ENCODE peak calls at places on chromosomes 16 and 17, in six cellular contexts. One of them, this sample, is unnamed. For H3K4me1, the result is how much of the 10 kb centered on the place peaks cover.

GRCh38 chr16:83890359-83890758 is 8.6 kb upstream of the MLYCD start:
- DNase-seq in vagina: no peak
- DNase-seq in SK-N-SH: no peak
- DNase-seq in cardiac muscle cell: no peak
- DNase-seq in prostate gland: no peak
- DNase-seq in sigmoid colon: no peak
- DNase-seq in this sample: no peak

GRCh38 chr17:79747508-79748295 is 17.0 kb downstream of the ENPP7 start:
- DNase-seq in sigmoid colon: no peak
- DNase-seq in cardiac muscle cell: no peak
- DNase-seq in SK-N-SH: peak
- DNase-seq in prostate gland: no peak
- DNase-seq in vagina: no peak
- DNase-seq in this sample: no peak

GRCh38 chr17:58083491-58084316 is 485 bp downstream of the DYNLL2 start:
- DNase-seq in sigmoid colon: peak
- DNase-seq in vagina: peak
- DNase-seq in cardiac muscle cell: peak
- DNase-seq in SK-N-SH: peak
- DNase-seq in prostate gland: peak
- DNase-seq in this sample: peak

GRCh38 chr17:48539177-48539576 is 5.7 kb downstream of the HOXB2 start:
- DNase-seq in SK-N-SH: no peak
- DNase-seq in cardiac muscle cell: peak
- DNase-seq in sigmoid colon: no peak
- DNase-seq in vagina: no peak
- DNase-seq in prostate gland: no peak
- DNase-seq in this sample: no peak

GRCh38 chr16:85171809-85172464 is 59.7 kb upstream of the CIBAR2 start:
- DNase-seq in cardiac muscle cell: no peak
- DNase-seq in sigmoid colon: no peak
- DNase-seq in SK-N-SH: peak
- DNase-seq in vagina: no peak
- DNase-seq in prostate gland: no peak
- DNase-seq in this sample: no peak

GRCh38 chr17:32955155-32955554 is 27.2 kb downstream of the TMEM98 start:
- DNase-seq in SK-N-SH: no peak
- DNase-seq in sigmoid colon: no peak
- DNase-seq in prostate gland: no peak
- DNase-seq in cardiac muscle cell: no peak
- DNase-seq in vagina: no peak
- DNase-seq in this sample: no peak

GRCh38 chr17:489758-490329 is 137.2 kb upstream of the RPH3AL start:
- DNase-seq in SK-N-SH: peak
- DNase-seq in vagina: no peak
- DNase-seq in prostate gland: no peak
- DNase-seq in sigmoid colon: peak
- DNase-seq in cardiac muscle cell: peak
- DNase-seq in this sample: peak

GRCh38 chr17:41812176-41813038 is at the start of gene FKBP10:
- DNase-seq in prostate gland: peak
- DNase-seq in cardiac muscle cell: peak
- DNase-seq in sigmoid colon: peak
- DNase-seq in vagina: no peak
- DNase-seq in SK-N-SH: peak
- DNase-seq in this sample: peak

GRCh38 chr16:1532771-1533170 is 695 bp upstream of the TMEM204 start:
- DNase-seq in sigmoid colon: no peak
- DNase-seq in cardiac muscle cell: no peak
- DNase-seq in prostate gland: no peak
- DNase-seq in vagina: no peak
- DNase-seq in SK-N-SH: no peak
- DNase-seq in this sample: no peak

GRCh38 chr17:15651583-15652110 is 32.1 kb upstream of the FBXW10B start:
- DNase-seq in sigmoid colon: peak
- DNase-seq in prostate gland: peak
- DNase-seq in SK-N-SH: peak
- DNase-seq in vagina: no peak
- DNase-seq in cardiac muscle cell: peak
- DNase-seq in this sample: no peak

GRCh38 chr17:76458580-76459490 is 5.9 kb upstream of the UBE2O start:
- DNase-seq in SK-N-SH: peak
- DNase-seq in prostate gland: no peak
- DNase-seq in vagina: no peak
- DNase-seq in sigmoid colon: no peak
- DNase-seq in cardiac muscle cell: peak
- DNase-seq in this sample: no peak

GRCh38 chr16:59540621-59541020 is 806.5 kb upstream of the GOT2 start:
- DNase-seq in vagina: no peak
- DNase-seq in cardiac muscle cell: no peak
- DNase-seq in sigmoid colon: no peak
- DNase-seq in SK-N-SH: no peak
- DNase-seq in prostate gland: no peak
- DNase-seq in this sample: no peak

GRCh38 chr17:73638556-73638955 is 5.7 kb downstream of the SDK2 start:
- DNase-seq in prostate gland: no peak
- DNase-seq in SK-N-SH: peak
- DNase-seq in sigmoid colon: no peak
- DNase-seq in vagina: no peak
- DNase-seq in cardiac muscle cell: no peak
- DNase-seq in this sample: no peak

GRCh38 chr17:80781188-80781577 is 210.5 kb upstream of the CHMP6 start:
- DNase-seq in SK-N-SH: no peak
- DNase-seq in vagina: no peak
- DNase-seq in sigmoid colon: peak
- DNase-seq in cardiac muscle cell: no peak
- DNase-seq in prostate gland: no peak
- DNase-seq in this sample: no peak

GRCh38 chr16:87419971-87420370 is 27.8 kb downstream of the MAP1LC3B start:
- DNase-seq in prostate gland: no peak
- DNase-seq in sigmoid colon: peak
- DNase-seq in vagina: no peak
- DNase-seq in cardiac muscle cell: no peak
- DNase-seq in SK-N-SH: no peak
- DNase-seq in this sample: no peak

GRCh38 chr17:7838291-7839075 is 4.5 kb downstream of the KDM6B start:
- DNase-seq in sigmoid colon: peak
- DNase-seq in cardiac muscle cell: peak
- DNase-seq in vagina: no peak
- DNase-seq in prostate gland: no peak
- DNase-seq in SK-N-SH: peak
- DNase-seq in this sample: no peak

GRCh38 chr16:57801098-57801855 is 1.0 kb downstream of the KIFC3 start:
- DNase-seq in sigmoid colon: no peak
- DNase-seq in vagina: no peak
- DNase-seq in SK-N-SH: peak
- DNase-seq in cardiac muscle cell: peak
- DNase-seq in prostate gland: no peak
- DNase-seq in this sample: no peak

GRCh38 chr16:2365895-2366294 is 25.4 kb upstream of the ABCA3 start:
- DNase-seq in sigmoid colon: no peak
- DNase-seq in cardiac muscle cell: peak
- DNase-seq in SK-N-SH: no peak
- DNase-seq in vagina: no peak
- DNase-seq in prostate gland: no peak
- DNase-seq in this sample: no peak

GRCh38 chr17:58691701-58692238 is at the start of gene TEX14:
- DNase-seq in sigmoid colon: no peak
- DNase-seq in prostate gland: no peak
- DNase-seq in cardiac muscle cell: no peak
- DNase-seq in SK-N-SH: no peak
- DNase-seq in vagina: no peak
- DNase-seq in this sample: no peak

GRCh38 chr17:19404264-19404663 is 6.8 kb upstream of the RNF112 start:
- DNase-seq in prostate gland: no peak
- DNase-seq in SK-N-SH: no peak
- DNase-seq in cardiac muscle cell: no peak
- DNase-seq in vagina: no peak
- DNase-seq in sigmoid colon: no peak
- DNase-seq in this sample: no peak

GRCh38 chr17:6102615-6103014 is 32.4 kb downstream of the WSCD1 start:
- DNase-seq in sigmoid colon: no peak
- DNase-seq in prostate gland: no peak
- DNase-seq in SK-N-SH: no peak
- DNase-seq in cardiac muscle cell: no peak
- DNase-seq in vagina: no peak
- DNase-seq in this sample: no peak

GRCh38 chr16:17346441-17346773 is 124.4 kb downstream of the XYLT1 start:
- DNase-seq in vagina: no peak
- DNase-seq in prostate gland: no peak
- DNase-seq in SK-N-SH: no peak
- DNase-seq in sigmoid colon: no peak
- DNase-seq in cardiac muscle cell: no peak
- DNase-seq in this sample: no peak
- H3K4me1 ChIP-seq in vagina: half or more
- H3K4me1 ChIP-seq in prostate gland: under half
- H3K4me1 ChIP-seq in SK-N-SH: under half
- H3K4me1 ChIP-seq in sigmoid colon: half or more
- H3K4me1 ChIP-seq in cardiac muscle cell: under half
- H3K4me1 ChIP-seq in this sample: half or more

DNA sequence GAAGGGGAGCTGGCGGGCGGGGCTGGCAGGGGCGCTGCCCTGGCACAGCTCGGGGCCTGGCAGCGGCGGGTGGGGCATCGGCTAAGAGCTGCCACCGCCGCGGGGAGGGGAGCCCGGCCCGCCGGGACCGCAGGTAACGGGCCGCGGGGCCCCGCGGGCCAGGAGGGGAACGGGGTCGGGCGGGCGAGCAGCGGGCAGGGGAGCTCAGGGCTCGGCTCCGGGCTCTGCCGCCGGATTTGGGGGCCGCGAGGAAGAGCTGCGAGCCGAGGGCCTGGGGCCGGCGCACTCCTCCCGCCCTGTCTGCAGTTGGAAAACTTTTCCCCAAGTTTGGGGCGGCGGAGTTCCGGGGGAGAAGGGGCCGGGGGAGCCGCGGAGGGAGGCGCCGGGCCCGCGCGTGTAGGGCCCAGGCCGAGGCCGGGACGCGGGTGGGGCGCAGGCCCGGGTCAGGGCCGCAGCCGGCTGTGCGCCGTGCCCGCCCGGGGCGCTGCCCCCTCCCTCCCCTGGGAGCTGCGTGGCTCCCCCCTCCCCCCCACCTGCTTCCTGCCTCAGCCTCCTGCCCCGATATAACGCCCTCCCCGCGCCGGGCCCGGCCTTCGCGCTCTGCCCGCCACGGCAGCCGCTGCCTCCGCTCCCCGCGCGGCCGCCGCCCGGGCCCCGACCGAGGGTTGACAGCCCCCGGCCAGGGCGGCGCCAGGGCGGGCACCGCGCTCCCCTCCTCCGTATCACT is 754 bp downstream of the HIC1 start:
- DNase-seq in cardiac muscle cell: peak
- DNase-seq in vagina: no peak
- DNase-seq in sigmoid colon: peak
- DNase-seq in prostate gland: no peak
- DNase-seq in SK-N-SH: no peak
- DNase-seq in this sample: no peak
- H3K4me3 ChIP-seq in cardiac muscle cell: peak
- H3K4me3 ChIP-seq in vagina: peak
- H3K4me3 ChIP-seq in sigmoid colon: peak
- H3K4me3 ChIP-seq in prostate gland: peak
- H3K4me3 ChIP-seq in SK-N-SH: peak
- H3K4me3 ChIP-seq in this sample: peak

GRCh38 chr17:78360371-78361226 is 722 bp upstream of the SOCS3 start:
- DNase-seq in cardiac muscle cell: peak
- DNase-seq in prostate gland: peak
- DNase-seq in vagina: no peak
- DNase-seq in sigmoid colon: peak
- DNase-seq in SK-N-SH: peak
- DNase-seq in this sample: peak

GRCh38 chr17:78362232-78362631 is 2.4 kb upstream of the SOCS3 start:
- DNase-seq in vagina: no peak
- DNase-seq in prostate gland: no peak
- DNase-seq in sigmoid colon: no peak
- DNase-seq in cardiac muscle cell: no peak
- DNase-seq in SK-N-SH: no peak
- DNase-seq in this sample: peak

GRCh38 chr17:78362671-78363070 is 2.8 kb upstream of the SOCS3 start:
- DNase-seq in prostate gland: no peak
- DNase-seq in vagina: no peak
- DNase-seq in cardiac muscle cell: no peak
- DNase-seq in sigmoid colon: no peak
- DNase-seq in SK-N-SH: no peak
- DNase-seq in this sample: no peak

GRCh38 chr17:78359936-78360370 is at the start of gene SOCS3:
- DNase-seq in prostate gland: peak
- DNase-seq in sigmoid colon: peak
- DNase-seq in cardiac muscle cell: peak
- DNase-seq in vagina: no peak
- DNase-seq in SK-N-SH: peak
- DNase-seq in this sample: peak

DNA sequence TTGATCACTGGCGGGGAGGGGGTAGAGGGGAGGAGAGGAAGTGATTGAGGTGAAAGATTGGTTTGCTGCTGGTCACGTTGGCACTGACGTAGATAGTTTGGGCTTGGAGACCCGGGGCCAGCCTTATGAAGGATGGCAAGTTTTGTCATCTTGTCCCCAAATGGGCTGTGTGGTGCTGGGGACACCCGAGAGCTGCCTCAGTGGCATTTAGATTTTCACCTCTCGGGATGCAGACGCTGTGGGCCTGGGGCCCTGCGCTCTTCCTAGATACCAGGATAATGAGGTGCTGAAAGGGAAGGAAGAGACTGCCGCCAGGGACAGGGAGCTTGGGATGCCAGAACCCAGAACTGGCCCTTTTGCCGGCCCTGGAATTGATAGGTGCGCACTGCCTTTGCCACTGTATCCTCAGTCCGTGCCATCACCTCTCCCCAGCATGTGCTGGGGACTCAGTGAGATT is 1.4 kb upstream of the SOCS3 start:
- DNase-seq in vagina: no peak
- DNase-seq in SK-N-SH: peak
- DNase-seq in prostate gland: no peak
- DNase-seq in sigmoid colon: no peak
- DNase-seq in cardiac muscle cell: no peak
- DNase-seq in this sample: no peak
- H3K4me1 ChIP-seq in vagina: under half
- H3K4me1 ChIP-seq in SK-N-SH: under half
- H3K4me1 ChIP-seq in prostate gland: under half
- H3K4me1 ChIP-seq in sigmoid colon: under half
- H3K4me1 ChIP-seq in cardiac muscle cell: half or more
- H3K4me1 ChIP-seq in this sample: under half

GRCh38 chr16:79754081-79754872 is 153.7 kb upstream of the MAF start:
- DNase-seq in prostate gland: no peak
- DNase-seq in SK-N-SH: no peak
- DNase-seq in vagina: no peak
- DNase-seq in cardiac muscle cell: peak
- DNase-seq in sigmoid colon: no peak
- DNase-seq in this sample: no peak
- H3K4me3 ChIP-seq in prostate gland: no peak
- H3K4me3 ChIP-seq in SK-N-SH: no peak
- H3K4me3 ChIP-seq in vagina: no peak
- H3K4me3 ChIP-seq in cardiac muscle cell: no peak
- H3K4me3 ChIP-seq in sigmoid colon: no peak
- H3K4me3 ChIP-seq in this sample: no peak

This sample was measured in CD8-positive, alpha-beta memory T cell.